ENCODE peak calls at places on chromosome 2, in four cellular contexts. X, P, G and I are unnamed samples.

GRCh38 chr2:165868211-165868610 is 74.2 kb upstream of the GALNT3 start:
- DNase-seq in X (no peak), P (no peak), G (peak; percentile 33), I (no peak)

GRCh38 chr2:145652992-145653545 is 1133.2 kb upstream of the ZEB2 start:
- DNase-seq in X (no peak), P (no peak), G (no peak), I (no peak)

GRCh38 chr2:200702646-200703118 is 109.0 kb upstream of the BZW1 start:
- DNase-seq in X (no peak), P (peak; percentile 80), G (no peak), I (no peak)

GRCh38 chr2:118431997-118432396 is 343.7 kb downstream of the INSIG2 start:
- DNase-seq in X (no peak), P (no peak), G (no peak), I (no peak)

GRCh38 chr2:43524180-43524965 is 71.5 kb downstream of the THADA start:
- DNase-seq in X (no peak), P (no peak), G (no peak), I (peak; percentile 23)

GRCh38 chr2:36277876-36278523 is 77.6 kb upstream of the CRIM1 start:
- DNase-seq in X (no peak), P (no peak), G (no peak), I (no peak)

GRCh38 chr2:151027147-151027546 is 234.5 kb downstream of the RBM43 start:
- DNase-seq in X (no peak), P (no peak), G (no peak), I (no peak)

GRCh38 chr2:95392320-95392719 is 10.2 kb upstream of the FAHD2A start:
- DNase-seq in X (no peak), P (no peak), G (no peak), I (no peak)

GRCh38 chr2:102131564-102131963 is 11.0 kb upstream of the IL1R1 start:
- DNase-seq in X (no peak), P (no peak), G (no peak), I (no peak)

GRCh38 chr2:28643911-28644334 is 107.7 kb upstream of the PPP1CB start:
- DNase-seq in X (no peak), P (no peak), G (peak; percentile 43), I (no peak)

GRCh38 chr2:3708576-3708975 is 5.2 kb downstream of the DCDC2C start:
- DNase-seq in X (no peak), P (no peak), G (no peak), I (no peak)

GRCh38 chr2:217907266-217907665 is 95.5 kb downstream of the TNS1 start:
- DNase-seq in X (no peak), P (no peak), G (no peak), I (no peak)

GRCh38 chr2:191740016-191740419 is 62.1 kb downstream of the NABP1 start:
- DNase-seq in X (peak; percentile 20), P (no peak), G (no peak), I (peak; percentile 11)

GRCh38 chr2:160934263-160934662 is 226.0 kb upstream of the TANK start:
- DNase-seq in X (no peak), P (peak; percentile 39), G (no peak), I (no peak)

GRCh38 chr2:191202881-191203397 is 42.3 kb upstream of the MYO1B start:
- DNase-seq in X (no peak), P (no peak), G (no peak), I (no peak)

GRCh38 chr2:69469375-69469774 is 32.1 kb upstream of the NFU1 start:
- DNase-seq in X (no peak), P (no peak), G (no peak), I (no peak)

GRCh38 chr2:197208029-197208428 is 102.6 kb downstream of the ANKRD44 start:
- DNase-seq in X (no peak), P (no peak), G (no peak), I (no peak)

GRCh38 chr2:142286618-142287017 is 155.8 kb upstream of the LRP1B start:
- DNase-seq in X (no peak), P (peak; percentile 55), G (peak; percentile 3), I (peak; percentile 25)

GRCh38 chr2:240638517-240639160 is 13.4 kb downstream of the GPR35 start:
- DNase-seq in X (no peak), P (no peak), G (no peak), I (no peak)

GRCh38 chr2:13676269-13676668 is 956.2 kb upstream of the LRATD1 start:
- DNase-seq in X (no peak), P (no peak), G (no peak), I (no peak)

GRCh38 chr2:197079414-197079813 is 152.9 kb upstream of the PGAP1 start:
- DNase-seq in X (no peak), P (no peak), G (no peak), I (no peak)

DNA sequence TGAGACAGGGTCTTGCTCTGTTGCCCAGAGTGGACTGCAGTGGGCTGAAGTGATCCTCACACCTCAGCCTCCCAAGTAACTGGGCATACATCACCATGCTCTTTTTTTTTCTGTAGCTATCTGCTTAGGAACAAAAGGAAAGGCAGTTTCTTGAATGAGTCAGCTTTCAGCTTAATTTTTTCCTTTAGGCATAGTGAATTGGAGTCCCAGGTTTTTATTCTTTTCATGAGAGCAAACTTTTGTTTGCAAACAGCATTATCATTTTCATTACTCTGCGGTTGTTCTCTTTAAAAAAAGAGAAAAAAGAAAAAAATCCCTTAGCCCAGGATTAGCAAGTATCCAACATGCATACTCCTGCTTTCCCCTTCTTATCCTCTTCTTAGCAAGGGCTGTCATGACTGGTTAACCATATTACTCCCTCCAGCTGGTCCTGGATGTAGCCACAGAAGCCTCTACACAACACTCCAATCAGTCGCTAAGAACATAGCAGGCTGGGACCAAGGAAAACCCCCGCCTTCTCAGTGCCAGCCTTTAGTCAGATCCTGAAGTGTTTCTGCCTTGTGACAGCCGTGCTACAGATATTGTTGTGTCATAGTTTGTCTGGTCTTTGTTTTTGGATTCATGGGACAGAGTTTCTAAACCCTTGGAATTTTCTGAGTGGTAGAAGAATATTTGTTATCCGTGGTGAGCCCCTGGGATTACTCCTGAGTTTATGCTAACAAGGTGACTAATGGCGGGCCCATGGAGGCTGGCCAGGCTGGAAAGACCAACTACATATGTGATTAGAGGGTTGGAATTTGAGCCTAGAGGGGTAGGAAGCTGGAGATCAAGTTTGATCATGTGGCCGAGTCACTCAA is 23.3 kb upstream of the ST3GAL5 start:
- DNase-seq in X (no peak), P (no peak), G (no peak), I (peak; percentile 62)
- H3K4me2 ChIP-seq in X (no peak overlapping the region), P (no peak overlapping the region), G (peak overlapping the region; percentile 45), I (peak overlapping the region; percentile 6)

GRCh38 chr2:224056889-224057288 is 17.8 kb upstream of the SERPINE2 start:
- DNase-seq in X (no peak), P (no peak), G (no peak), I (no peak)

GRCh38 chr2:224058048-224058775 is 19.1 kb upstream of the SERPINE2 start:
- DNase-seq in X (no peak), P (no peak), G (no peak), I (no peak)

GRCh38 chr2:224060783-224061482 is 21.8 kb upstream of the SERPINE2 start:
- DNase-seq in X (no peak), P (no peak), G (no peak), I (no peak)

GRCh38 chr2:224059178-224059577 is 20.1 kb upstream of the SERPINE2 start:
- DNase-seq in X (no peak), P (no peak), G (no peak), I (no peak)

GRCh38 chr2:224055101-224055500 is 16.0 kb upstream of the SERPINE2 start:
- DNase-seq in X (no peak), P (no peak), G (no peak), I (no peak)
- TF ChIP-seq PBX3 in X (no peak), P (no peak), G (no peak), I (no peak)

GRCh38 chr2:175490306-175490705 is 308.8 kb upstream of the ATP5MC3 start:
- DNase-seq in X (no peak), P (no peak), G (peak; percentile 63), I (no peak)
- TF ChIP-seq EP300 in X (no peak), P (no peak), G (peak; percentile 57), I (no peak)

GRCh38 chr2:46365913-46366674 is 68.9 kb downstream of the EPAS1 start:
- DNase-seq in X (no peak), P (no peak), G (peak; percentile 59), I (peak; percentile 27)

GRCh38 chr2:46361920-46362666 is 64.9 kb downstream of the EPAS1 start:
- DNase-seq in X (no peak), P (no peak), G (no peak), I (no peak)

GRCh38 chr2:46364797-46365457 is 67.7 kb downstream of the EPAS1 start:
- DNase-seq in X (no peak), P (peak; percentile 57), G (peak; percentile 80), I (peak; percentile 50)

GRCh38 chr2:46362667-46363012 is 65.4 kb downstream of the EPAS1 start:
- DNase-seq in X (no peak), P (no peak), G (no peak), I (no peak)

GRCh38 chr2:46363535-46364170 is 66.4 kb downstream of the EPAS1 start:
- DNase-seq in X (no peak), P (no peak), G (no peak), I (no peak)
- H3K4me2 ChIP-seq in X (no peak overlapping the region), P (no peak overlapping the region), G (no peak overlapping the region), I (peak overlapping the region; percentile 10)

DNA sequence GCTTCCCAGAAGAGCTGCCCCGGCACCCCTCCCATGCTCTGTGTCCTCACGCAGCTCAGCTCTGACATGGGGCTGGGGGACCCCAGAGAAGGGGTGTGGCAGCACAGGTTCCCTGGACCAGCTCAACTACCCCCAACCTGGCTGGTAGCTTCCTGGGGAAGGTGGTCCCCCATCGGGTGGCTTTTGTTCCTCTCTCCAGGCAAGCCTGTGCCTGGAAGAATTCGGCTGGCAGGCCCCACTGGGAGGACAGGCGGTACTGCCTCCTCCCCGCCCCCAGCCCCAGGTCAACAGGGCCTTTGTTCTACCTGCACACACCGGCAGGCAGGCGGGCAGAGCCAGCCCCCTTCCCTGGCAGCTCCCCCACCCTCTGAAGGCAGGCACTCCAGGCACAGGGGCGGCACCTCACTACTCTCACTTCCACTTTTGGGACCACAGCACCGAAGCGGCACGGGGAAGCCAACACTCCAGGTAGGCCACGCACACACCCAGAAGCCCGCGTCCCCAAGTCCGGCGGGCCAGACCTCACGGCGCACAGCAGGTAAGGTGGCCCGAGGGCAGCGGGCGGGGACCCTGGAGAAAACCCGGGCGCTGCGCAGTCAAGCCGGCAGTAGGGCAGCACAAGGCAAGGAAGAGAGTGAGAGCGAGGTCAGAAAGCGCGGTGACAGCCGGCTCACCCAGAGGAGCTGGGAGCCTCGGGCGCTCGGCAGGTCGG is 1.3 kb downstream of the HS6ST1 start:
- DNase-seq in X (peak; percentile 11), P (peak; percentile 63), G (peak; percentile 63), I (no peak)
- TF ChIP-seq PBX3 in X (no peak), P (no peak), G (no peak), I (no peak)

GRCh38 chr2:241869087-241869961 is at the start of gene RTP5:
- DNase-seq in X (no peak), P (no peak), G (peak; percentile 38), I (no peak)
- TF ChIP-seq EP300 in X (no peak), P (no peak), G (no peak), I (no peak)

GRCh38 chr2:224433442-224433841 is 31.5 kb upstream of the FAM124B start:
- DNase-seq in X (no peak), P (no peak), G (no peak), I (no peak)
- H3K4me2 ChIP-seq in X (no peak overlapping the region), P (no peak overlapping the region), G (no peak overlapping the region), I (no peak overlapping the region)

GRCh38 chr2:108184421-108184820 is 55.3 kb upstream of the SULT1C3 start:
- DNase-seq in X (no peak), P (peak; percentile 29), G (peak; percentile 23), I (no peak)
- TF ChIP-seq PBX3 in X (no peak), P (no peak), G (no peak), I (no peak)